ENCODE peak calls at places on chromosomes 1 and 21, in four cellular contexts. N, U, A and T are unnamed samples.
A peak's percentile ranks its signal among the peaks of the same experiment; 100 is the strongest.

GRCh38 chr21:42159560-42160110 is 59.3 kb upstream of the ABCG1 start:
- DNase-seq in U (no peak), N (no peak), A (no peak), T (no peak)

GRCh38 chr1:237146247-237146646 is 104.3 kb downstream of the RYR2 start:
- DNase-seq in N (no peak), A (no peak), U (no peak), T (no peak)

GRCh38 chr1:63326473-63327380 is 4.4 kb downstream of the FOXD3 start:
- DNase-seq in A (no peak), N (no peak), U (no peak), T (no peak)

GRCh38 chr1:84888753-84889152 is 4.3 kb downstream of the LPAR3 start:
- DNase-seq in N (no peak), U (peak; percentile 13), A (no peak), T (no peak)

GRCh38 chr1:28136636-28137613 is 39.6 kb downstream of the PTAFR start:
- DNase-seq in U (no peak), N (no peak), A (no peak), T (no peak)

GRCh38 chr1:8349473-8349865 is 31.6 kb downstream of the SLC45A1 start:
- DNase-seq in U (no peak), N (no peak), A (no peak), T (no peak)

GRCh38 chr1:11569551-11569950 is 84.7 kb downstream of the FBXO2 start:
- DNase-seq in A (no peak), N (no peak), U (no peak), T (no peak)

GRCh38 chr1:29505537-29506220 is 269.4 kb downstream of the PTPRU start:
- DNase-seq in A (no peak), U (no peak), N (no peak), T (no peak)

GRCh38 chr1:176735201-176735600 is 272.2 kb downstream of the PAPPA2 start:
- DNase-seq in U (no peak), A (no peak), N (no peak), T (no peak)

GRCh38 chr1:18041685-18042355 is 65.8 kb upstream of the IGSF21 start:
- DNase-seq in N (no peak), U (no peak), A (no peak), T (no peak)

GRCh38 chr21:15531986-15532385 is 197.8 kb upstream of the USP25 start:
- DNase-seq in A (no peak), N (no peak), U (no peak), T (no peak)

GRCh38 chr1:200675588-200675852 is 5.8 kb upstream of the DDX59 start:
- DNase-seq in U (no peak), A (no peak), N (no peak), T (no peak)

GRCh38 chr1:43987159-43988022 is 4.0 kb upstream of the CCDC24 start:
- DNase-seq in A (no peak), U (no peak), N (no peak), T (no peak)

GRCh38 chr1:179369751-179370341 is 4.1 kb downstream of the AXDND1 start:
- DNase-seq in U (peak; percentile 27), A (peak; percentile 27), N (peak; percentile 80), T (peak; percentile 8)

GRCh38 chr21:44900559-44901251 is 20.0 kb downstream of the ITGB2 start:
- DNase-seq in U (no peak), N (no peak), A (no peak), T (no peak)

GRCh38 chr1:98389809-98390208 is 271.7 kb upstream of the SNX7 start:
- DNase-seq in A (no peak), U (no peak), N (no peak), T (no peak)

GRCh38 chr1:172885411-172885810 is 165.3 kb downstream of the TNFSF18 start:
- DNase-seq in U (no peak), N (no peak), A (no peak), T (no peak)